ENCODE peak calls at places on chromosome 22, in nine cellular contexts. X is testis; C is kidney; W is fibroblast of mammary gland; F is Calu3; Z is GM13977; A is cardiac fibroblast; P is CD8-positive, alpha-beta T cell; Y is fibroblast of lung. E is an unnamed sample.

GRCh38 chr22:44025171-44026065 is 1.3 kb downstream of the PARVB start:
- DNase-seq in X (peak; percentile 50), C (peak; percentile 84), W (no peak), F (no peak), Z (peak; percentile 93), A (no peak), P (no peak), Y (no peak), E (peak; percentile 90)

GRCh38 chr22:41341990-41342389 is 39.8 kb upstream of the TEF start:
- DNase-seq in X (no peak), C (no peak), W (peak; percentile 12), F (no peak), Z (peak; percentile 88), A (no peak), P (no peak), Y (no peak), E (peak; percentile 77)

GRCh38 chr22:21697866-21698265 is 32.1 kb downstream of the PPIL2 start:
- DNase-seq in X (no peak), C (no peak), W (no peak), F (no peak), Z (no peak), A (no peak), P (no peak), Y (peak; percentile 13), E (no peak)

GRCh38 chr22:50289942-50290630 is 17.4 kb downstream of the PLXNB2 start:
- DNase-seq in X (no peak), C (no peak), W (no peak), F (no peak), Z (no peak), A (no peak), P (no peak), Y (no peak), E (no peak)

GRCh38 chr22:44797181-44797720 is 44.9 kb downstream of the ARHGAP8 start:
- DNase-seq in X (no peak), C (no peak), W (no peak), F (no peak), Z (no peak), A (no peak), P (no peak), Y (no peak), E (no peak)

GRCh38 chr22:44538071-44538470 is 40.0 kb upstream of the RTL6 start:
- DNase-seq in X (no peak), C (no peak), W (peak; percentile 37), F (no peak), Z (no peak), A (peak; percentile 53), P (no peak), Y (no peak), E (no peak)

GRCh38 chr22:17888439-17888838 is 114.2 kb upstream of the BID start:
- DNase-seq in X (no peak), C (no peak), W (no peak), F (no peak), Z (no peak), A (no peak), P (no peak), Y (no peak), E (no peak)

GRCh38 chr22:48554893-48555552 is 1272.7 kb downstream of the BRD1 start:
- DNase-seq in X (no peak), C (no peak), W (no peak), F (no peak), Z (no peak), A (no peak), P (no peak), Y (no peak), E (no peak)

GRCh38 chr22:37804886-37805857 is 2.6 kb upstream of the GCAT start:
- DNase-seq in X (peak; percentile 92), C (peak; percentile 96), W (peak; percentile 78), F (peak; percentile 93), Z (peak; percentile 71), A (peak; percentile 89), P (peak; percentile 38), Y (peak; percentile 85), E (peak; percentile 76)

GRCh38 chr22:40285508-40285907 is 60.8 kb upstream of the ADSL start:
- DNase-seq in X (no peak), C (no peak), W (no peak), F (no peak), Z (no peak), A (no peak), P (no peak), Y (no peak), E (no peak)

DNA sequence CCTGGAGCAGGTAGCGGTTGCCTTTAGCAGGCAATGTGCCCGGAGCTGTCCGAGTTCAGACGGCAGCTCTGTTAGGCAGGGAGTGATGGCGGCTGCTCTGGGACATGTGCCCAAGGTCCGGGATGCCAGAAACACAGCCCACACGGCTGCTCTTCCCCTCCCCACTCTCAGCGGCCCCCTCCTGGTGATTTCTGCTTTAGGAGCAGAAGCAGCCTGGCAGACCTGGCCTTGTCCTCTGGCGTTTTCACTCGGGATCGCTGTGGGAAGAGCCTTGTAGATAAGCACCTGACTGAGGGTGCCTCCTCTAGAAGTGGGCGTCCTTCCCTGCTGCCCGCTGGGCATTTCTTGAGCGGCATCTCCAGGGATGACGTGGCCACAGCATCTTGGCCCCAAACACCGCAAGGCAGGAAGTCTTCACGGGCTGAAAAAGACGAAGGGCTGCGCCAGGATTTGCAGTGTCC is 392.2 kb downstream of the TBC1D22A start:
- DNase-seq in X (peak; percentile 86), C (no peak), W (peak; percentile 65), F (no peak), Z (no peak), A (peak; percentile 81), P (no peak), Y (peak; percentile 73), E (no peak)
- TF ChIP-seq CTCF in X (no peak), C (no peak), W (no peak), F (no peak), Z (no peak), A (no peak), P (no peak), Y (peak; percentile 7), E (no peak)

GRCh38 chr22:28703436-28703835 is 23.8 kb upstream of the TTC28 start:
- DNase-seq in X (no peak), C (no peak), W (peak; percentile 61), F (no peak), Z (no peak), A (peak; percentile 8), P (no peak), Y (peak; percentile 44), E (no peak)
- TF ChIP-seq CTCF in X (no peak), C (no peak), W (no peak), F (no peak), Z (no peak), A (no peak), P (no peak), Y (no peak), E (no peak)

GRCh38 chr22:45905924-45906865 is 70.8 kb downstream of the WNT7B start:
- DNase-seq in X (no peak), C (no peak), W (peak; percentile 11), F (no peak), Z (no peak), A (peak; percentile 71), P (no peak), Y (peak; percentile 51), E (no peak)
- TF ChIP-seq CTCF in X (no peak), C (no peak), W (no peak), F (no peak), Z (no peak), A (no peak), P (no peak), Y (no peak), E (no peak)

DNA sequence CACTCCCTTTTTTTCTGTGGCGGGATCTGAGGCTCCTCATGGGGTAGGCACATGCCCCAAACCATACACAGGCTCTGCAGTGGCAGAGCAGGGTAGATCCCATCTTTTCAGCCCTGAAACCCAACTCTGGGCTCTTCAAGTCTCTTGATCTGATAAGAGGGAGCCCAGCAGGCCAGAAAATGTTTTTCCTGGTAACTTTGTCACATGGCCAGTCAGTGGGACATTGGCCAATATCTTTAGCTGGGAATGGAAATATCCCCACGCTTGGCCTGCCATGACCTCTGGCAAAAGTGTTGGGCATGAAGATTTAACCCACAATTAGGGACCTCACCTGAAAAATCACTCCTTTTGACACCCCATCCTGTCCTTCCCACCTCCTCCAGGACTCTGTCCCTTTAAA is 8.1 kb downstream of the INPP5J start:
- DNase-seq in X (no peak), C (no peak), W (no peak), F (no peak), Z (no peak), A (no peak), P (no peak), Y (no peak), E (no peak)
- TF ChIP-seq CTCF in X (no peak), C (no peak), W (no peak), F (no peak), Z (no peak), A (no peak), P (no peak), Y (no peak), E (no peak)

GRCh38 chr22:19722915-19723164 is 499 bp upstream of the GP1BB start:
- DNase-seq in X (no peak), C (no peak), W (no peak), F (no peak), Z (no peak), A (no peak), P (no peak), Y (no peak), E (no peak)
- TF ChIP-seq CTCF in X (no peak), C (no peak), W (no peak), F (no peak), Z (no peak), A (no peak), P (no peak), Y (no peak), E (no peak)

GRCh38 chr22:23862103-23862502 is 4.4 kb downstream of the SLC2A11 start:
- DNase-seq in X (peak; percentile 63), C (peak; percentile 70), W (peak; percentile 54), F (peak; percentile 60), Z (no peak), A (peak; percentile 68), P (no peak), Y (peak; percentile 51), E (peak; percentile 73)
- TF ChIP-seq CTCF in X (peak; percentile 38), C (peak; percentile 71), W (peak; percentile 72), F (peak; percentile 61), Z (peak; percentile 72), A (peak; percentile 82), P (no peak), Y (peak; percentile 50), E (peak; percentile 66)

DNA sequence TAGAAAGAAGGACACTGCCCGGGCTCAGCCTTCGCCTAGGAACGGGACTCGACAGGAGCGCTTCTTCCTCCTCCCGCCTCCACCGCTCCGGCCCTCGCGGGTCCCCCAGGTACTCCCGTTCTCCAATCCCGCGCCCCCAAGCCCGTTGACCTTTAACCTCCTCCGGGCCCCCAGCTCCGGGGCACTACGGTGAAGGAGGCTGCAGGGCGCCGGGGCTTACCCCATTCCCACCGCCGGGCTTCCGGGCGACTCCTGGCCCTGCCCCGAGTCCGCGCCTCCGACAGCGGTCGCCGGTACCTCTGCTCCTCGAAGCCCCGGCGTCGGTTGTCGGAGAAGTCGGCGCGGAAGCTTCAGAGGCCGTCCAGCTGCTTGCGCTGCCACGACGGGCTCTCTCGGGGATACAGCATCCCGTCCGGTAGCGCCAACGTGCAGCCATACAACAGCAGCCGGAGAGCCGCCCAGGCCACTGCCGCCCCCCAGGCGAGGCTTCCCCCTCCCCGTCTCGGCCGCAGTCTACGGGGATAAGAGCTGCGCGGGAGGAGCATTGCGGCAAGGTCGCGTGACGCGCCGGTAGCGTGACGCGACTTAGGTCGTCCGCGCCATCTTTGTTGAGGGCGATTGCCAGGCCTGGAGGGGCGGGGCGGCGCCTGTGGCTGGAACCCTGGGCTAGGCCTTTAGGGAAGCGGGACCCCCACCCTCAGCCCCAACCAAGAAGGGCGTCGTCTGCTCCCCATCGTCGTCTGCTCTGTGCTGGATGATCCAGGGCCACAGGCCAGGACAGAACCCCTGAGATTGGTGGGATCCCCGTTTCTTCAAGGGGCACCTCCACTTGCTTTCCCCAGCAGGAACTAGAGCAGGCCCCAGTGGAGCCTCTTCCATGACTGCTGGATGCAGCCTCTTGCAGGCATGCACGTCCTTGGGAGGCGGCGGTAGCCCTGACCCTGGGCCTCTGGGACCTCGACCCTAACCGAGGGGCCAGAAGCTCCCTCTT is 26.3 kb downstream of the RGL4 start:
- DNase-seq in X (peak; percentile 93), C (peak; percentile 93), W (peak; percentile 86), F (peak; percentile 82), Z (peak; percentile 93), A (peak; percentile 90), P (peak; percentile 70), Y (peak; percentile 89), E (peak; percentile 97)
- TF ChIP-seq CTCF in X (no peak), C (no peak), W (no peak), F (no peak), Z (no peak), A (no peak), P (no peak), Y (no peak), E (no peak)

E was measured in GM13976.